ENCODE peak calls at places on chromosomes 2 and 18, in seven cellular contexts. M is sigmoid colon, Q is esophagus squamous epithelium, H is body of pancreas, W is Peyer's patch, V is fibroblast of villous mesenchyme, E is AG09309. X is an unnamed sample.

GRCh38 chr18:78928076-78928475 is 51.5 kb upstream of the SALL3 start:
- DNase-seq in W (no peak), E (no peak), V (no peak), M (no peak), H (no peak), Q (no peak), X (no peak)

GRCh38 chr2:8577573-8577972 is 104.3 kb upstream of the ID2 start:
- DNase-seq in E (no peak), Q (no peak), H (no peak), W (no peak), M (peak), V (no peak), X (no peak)

GRCh38 chr2:9627310-9627709 is 3.5 kb downstream of the YWHAQ start:
- DNase-seq in H (no peak), M (no peak), W (no peak), Q (no peak), E (no peak), V (no peak), X (no peak)

GRCh38 chr2:110871637-110872036 is 139.3 kb downstream of the ACOXL start:
- DNase-seq in H (no peak), E (no peak), Q (no peak), M (no peak), W (no peak), V (no peak), X (no peak)

GRCh38 chr18:65751145-65752085 is 603 bp downstream of the CDH7 start:
- DNase-seq in W (peak), V (no peak), M (no peak), H (no peak), Q (no peak), E (no peak), X (no peak)

GRCh38 chr2:218290316-218291261 is 1.7 kb downstream of the TMBIM1 start:
- DNase-seq in M (no peak), E (no peak), H (no peak), W (no peak), V (peak), Q (no peak), X (no peak)

GRCh38 chr18:51513525-51513924 is 316.0 kb upstream of the MEX3C start:
- DNase-seq in Q (no peak), M (no peak), H (no peak), W (no peak), E (no peak), V (no peak), X (no peak)

GRCh38 chr18:23337599-23338444 is 115.3 kb upstream of the RIOK3 start:
- DNase-seq in W (no peak), M (no peak), Q (no peak), V (no peak), H (no peak), E (no peak), X (peak)

GRCh38 chr2:65566617-65567016 is 134.2 kb upstream of the SPRED2 start:
- DNase-seq in H (no peak), Q (no peak), M (no peak), E (no peak), W (no peak), V (no peak), X (no peak)

GRCh38 chr2:60853512-60853911 is 27.9 kb upstream of the REL start:
- DNase-seq in E (no peak), W (no peak), V (no peak), M (no peak), H (no peak), Q (no peak), X (no peak)

GRCh38 chr2:33272001-33272400 is 204.4 kb upstream of the RASGRP3 start:
- DNase-seq in Q (no peak), V (no peak), E (no peak), H (no peak), W (no peak), M (no peak), X (peak)

GRCh38 chr2:113273031-113273551 is 5.6 kb downstream of the PAX8 start:
- DNase-seq in W (no peak), Q (no peak), M (no peak), E (no peak), V (peak), H (no peak), X (no peak)

GRCh38 chr2:231546014-231546413 is 15.8 kb upstream of the NMUR1 start:
- DNase-seq in E (no peak), H (no peak), M (no peak), Q (no peak), V (no peak), W (no peak), X (no peak)
- H3K4me3 ChIP-seq in E (no peak), H (no peak), M (no peak), Q (no peak), V (no peak), W (no peak), X (no peak)

GRCh38 chr18:641224-641623 is 16.2 kb upstream of the TYMS start:
- DNase-seq in H (no peak), E (no peak), M (no peak), W (no peak), Q (no peak), V (no peak), X (no peak)

GRCh38 chr18:647304-647703 is 10.1 kb upstream of the TYMS start:
- DNase-seq in W (no peak), H (no peak), M (no peak), V (no peak), Q (no peak), E (no peak), X (no peak)

GRCh38 chr18:649341-649740 is 8.1 kb upstream of the TYMS start:
- DNase-seq in V (no peak), E (no peak), M (no peak), W (no peak), Q (no peak), H (no peak), X (no peak)

GRCh38 chr18:650428-650858 is 7.0 kb upstream of the TYMS start:
- DNase-seq in E (no peak), Q (no peak), M (no peak), H (no peak), W (no peak), V (no peak), X (no peak)

GRCh38 chr18:644395-645004 is 13.0 kb upstream of the TYMS start:
- DNase-seq in E (no peak), W (no peak), Q (no peak), M (no peak), H (no peak), V (no peak), X (no peak)
- TF ChIP-seq CTCF in E (peak), W (no peak), Q (no peak), M (no peak), H (no peak), V (no peak), X (no peak)

DNA sequence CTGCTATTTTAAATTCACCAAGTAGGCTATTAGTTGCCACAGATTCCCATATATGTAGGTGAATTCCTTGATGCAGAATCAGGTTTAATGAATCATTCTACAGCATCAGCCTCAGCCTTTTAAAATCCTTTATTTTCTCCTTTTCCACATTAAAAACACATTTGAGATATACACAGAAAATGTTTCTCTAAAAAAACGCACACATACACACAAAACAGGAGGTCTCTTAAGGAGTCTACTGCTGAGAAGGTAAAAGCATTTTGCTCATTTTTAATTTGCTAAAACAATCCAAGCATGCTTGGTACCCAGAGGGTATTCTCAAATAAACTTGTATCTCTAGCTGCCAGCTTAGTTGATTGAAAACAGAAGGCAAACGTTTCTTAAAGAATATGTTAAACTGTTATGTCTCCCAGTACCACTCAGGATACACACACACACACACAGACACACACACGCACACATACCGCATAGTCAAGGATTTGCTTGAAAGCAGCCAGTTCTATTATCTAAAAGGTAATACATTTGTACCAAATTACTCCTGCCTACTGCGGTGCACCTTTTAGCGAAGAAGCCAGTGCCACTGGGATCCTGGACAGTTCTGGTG is 106.8 kb upstream of the KCTD1 start:
- DNase-seq in E (no peak), Q (no peak), H (no peak), W (no peak), M (no peak), V (no peak), X (no peak)
- H3K4me3 ChIP-seq in E (peak), Q (peak), H (no peak), W (no peak), M (peak), V (no peak), X (peak)

GRCh38 chr2:19664651-19665050 is 237.1 kb downstream of the TTC32 start:
- DNase-seq in Q (no peak), E (no peak), W (no peak), H (no peak), V (no peak), M (no peak), X (peak)

GRCh38 chr2:19669605-19670004 is 232.2 kb downstream of the TTC32 start:
- DNase-seq in W (no peak), Q (no peak), E (no peak), V (peak), M (no peak), H (no peak), X (no peak)

GRCh38 chr2:19667536-19667949 is 234.2 kb downstream of the TTC32 start:
- DNase-seq in V (peak), H (no peak), W (no peak), M (no peak), Q (no peak), E (no peak), X (no peak)

GRCh38 chr2:19669126-19669525 is 232.7 kb downstream of the TTC32 start:
- DNase-seq in E (no peak), H (no peak), V (no peak), M (no peak), W (no peak), Q (no peak), X (no peak)

DNA sequence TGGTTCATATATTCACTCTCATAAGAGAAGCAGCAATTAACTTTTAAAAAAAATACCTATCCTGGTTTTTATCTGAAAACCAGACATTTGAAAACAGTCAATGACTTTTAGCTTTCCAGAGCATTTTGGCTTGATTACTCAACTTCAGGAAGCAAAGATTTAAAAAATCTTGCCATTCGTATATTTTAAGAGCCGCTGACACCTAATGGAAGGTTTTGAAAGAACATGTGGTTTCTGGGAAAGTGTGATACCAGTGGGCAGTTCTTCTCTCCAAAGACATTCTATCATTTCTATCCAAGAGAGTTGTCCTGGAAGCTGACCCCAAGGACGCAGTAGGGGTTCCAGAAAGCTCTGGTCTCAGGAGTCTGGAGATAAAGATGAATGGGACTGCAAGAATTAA is 234.7 kb downstream of the TTC32 start:
- DNase-seq in W (no peak), H (no peak), E (no peak), M (no peak), V (peak), Q (no peak), X (peak)
- TF ChIP-seq CTCF in W (no peak), H (no peak), E (peak), M (no peak), V (peak), Q (no peak), X (peak)

DNA sequence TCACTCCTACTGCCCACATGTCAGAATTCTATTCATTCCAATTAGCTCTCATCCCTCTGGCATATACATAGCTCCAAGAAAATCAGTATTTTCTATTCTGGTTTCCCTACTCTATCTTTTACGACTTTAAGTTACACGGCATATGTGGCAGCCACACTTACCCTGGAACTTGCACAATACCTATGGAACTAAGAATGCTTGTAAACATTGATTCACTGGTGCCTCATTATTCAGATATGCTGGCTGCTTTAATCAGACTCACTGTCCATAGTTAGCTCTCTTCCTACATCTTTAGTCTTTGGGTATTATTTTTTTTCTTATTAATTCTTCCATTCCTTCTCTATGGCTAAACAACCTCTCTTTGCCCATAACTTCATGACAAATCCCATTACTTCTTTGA is 1519.9 kb upstream of the ACVR2A start:
- DNase-seq in Q (no peak), M (no peak), V (peak), W (no peak), E (peak), H (no peak), X (no peak)
- H3K4me3 ChIP-seq in Q (no peak), M (no peak), V (no peak), W (no peak), E (no peak), H (no peak), X (no peak)